ENCODE peak calls at places on chromosomes 3 and 15, in seven cellular contexts. One of them, this sample, is unnamed.

GRCh38 chr3:129123314-129124060 is 1.9 kb upstream of the RAB43 start:
- DNase-seq in activated T-helper 1 cell treated with Interleukin-2 at 50 U/mL for 16 hours: no peak
- DNase-seq in small intestine: peak; percentile 69
- DNase-seq in NCI-H1417: no peak
- DNase-seq in cardiac fibroblast: no peak
- DNase-seq in C1 segment of cervical spinal cord: no peak
- DNase-seq in activated CD4-positive, CD25-positive, alpha-beta regulatory T cell treated with anti-CD3 and anti-CD28 coated beads, Interleukin-2, amount 50 U/mL, for 72 hours: no peak
- DNase-seq in this sample: no peak

GRCh38 chr3:71366991-71367604 is 216.4 kb downstream of the FOXP1 start:
- DNase-seq in cardiac fibroblast: no peak
- DNase-seq in activated CD4-positive, CD25-positive, alpha-beta regulatory T cell treated with anti-CD3 and anti-CD28 coated beads, Interleukin-2, amount 50 U/mL, for 72 hours: no peak
- DNase-seq in small intestine: no peak
- DNase-seq in C1 segment of cervical spinal cord: no peak
- DNase-seq in activated T-helper 1 cell treated with Interleukin-2 at 50 U/mL for 16 hours: no peak
- DNase-seq in NCI-H1417: no peak
- DNase-seq in this sample: no peak

GRCh38 chr15:43329222-43329959 is 982 bp downstream of the LCMT2 start:
- DNase-seq in small intestine: peak; percentile 20
- DNase-seq in C1 segment of cervical spinal cord: peak; percentile 23
- DNase-seq in activated T-helper 1 cell treated with Interleukin-2 at 50 U/mL for 16 hours: no peak
- DNase-seq in cardiac fibroblast: no peak
- DNase-seq in activated CD4-positive, CD25-positive, alpha-beta regulatory T cell treated with anti-CD3 and anti-CD28 coated beads, Interleukin-2, amount 50 U/mL, for 72 hours: no peak
- DNase-seq in NCI-H1417: peak; percentile 11
- DNase-seq in this sample: peak; percentile 26

GRCh38 chr3:37742574-37743212 is 119.0 kb upstream of the CTDSPL start:
- DNase-seq in activated CD4-positive, CD25-positive, alpha-beta regulatory T cell treated with anti-CD3 and anti-CD28 coated beads, Interleukin-2, amount 50 U/mL, for 72 hours: no peak
- DNase-seq in small intestine: no peak
- DNase-seq in C1 segment of cervical spinal cord: no peak
- DNase-seq in cardiac fibroblast: no peak
- DNase-seq in NCI-H1417: no peak
- DNase-seq in activated T-helper 1 cell treated with Interleukin-2 at 50 U/mL for 16 hours: no peak
- DNase-seq in this sample: no peak

GRCh38 chr3:5110307-5110706 is 11.8 kb upstream of the ARL8B start:
- DNase-seq in C1 segment of cervical spinal cord: no peak
- DNase-seq in small intestine: no peak
- DNase-seq in cardiac fibroblast: no peak
- DNase-seq in NCI-H1417: no peak
- DNase-seq in activated T-helper 1 cell treated with Interleukin-2 at 50 U/mL for 16 hours: no peak
- DNase-seq in activated CD4-positive, CD25-positive, alpha-beta regulatory T cell treated with anti-CD3 and anti-CD28 coated beads, Interleukin-2, amount 50 U/mL, for 72 hours: no peak
- DNase-seq in this sample: no peak

GRCh38 chr15:32131803-32132202 is 101.5 kb downstream of the CHRNA7 start:
- DNase-seq in NCI-H1417: no peak
- DNase-seq in cardiac fibroblast: no peak
- DNase-seq in activated T-helper 1 cell treated with Interleukin-2 at 50 U/mL for 16 hours: no peak
- DNase-seq in C1 segment of cervical spinal cord: no peak
- DNase-seq in small intestine: no peak
- DNase-seq in activated CD4-positive, CD25-positive, alpha-beta regulatory T cell treated with anti-CD3 and anti-CD28 coated beads, Interleukin-2, amount 50 U/mL, for 72 hours: no peak
- DNase-seq in this sample: no peak

GRCh38 chr15:62857411-62857853 is 185.1 kb upstream of the TPM1 start:
- DNase-seq in activated T-helper 1 cell treated with Interleukin-2 at 50 U/mL for 16 hours: no peak
- DNase-seq in NCI-H1417: no peak
- DNase-seq in activated CD4-positive, CD25-positive, alpha-beta regulatory T cell treated with anti-CD3 and anti-CD28 coated beads, Interleukin-2, amount 50 U/mL, for 72 hours: no peak
- DNase-seq in cardiac fibroblast: no peak
- DNase-seq in small intestine: no peak
- DNase-seq in C1 segment of cervical spinal cord: no peak
- DNase-seq in this sample: no peak

GRCh38 chr15:95620934-95621579 is 709.4 kb upstream of the NR2F2 start:
- DNase-seq in activated CD4-positive, CD25-positive, alpha-beta regulatory T cell treated with anti-CD3 and anti-CD28 coated beads, Interleukin-2, amount 50 U/mL, for 72 hours: no peak
- DNase-seq in cardiac fibroblast: peak; percentile 73
- DNase-seq in activated T-helper 1 cell treated with Interleukin-2 at 50 U/mL for 16 hours: no peak
- DNase-seq in NCI-H1417: no peak
- DNase-seq in C1 segment of cervical spinal cord: no peak
- DNase-seq in small intestine: no peak
- DNase-seq in this sample: no peak

GRCh38 chr3:81502251-81502650 is 259.2 kb downstream of the GBE1 start:
- DNase-seq in cardiac fibroblast: no peak
- DNase-seq in NCI-H1417: no peak
- DNase-seq in C1 segment of cervical spinal cord: no peak
- DNase-seq in activated CD4-positive, CD25-positive, alpha-beta regulatory T cell treated with anti-CD3 and anti-CD28 coated beads, Interleukin-2, amount 50 U/mL, for 72 hours: no peak
- DNase-seq in activated T-helper 1 cell treated with Interleukin-2 at 50 U/mL for 16 hours: no peak
- DNase-seq in small intestine: no peak
- DNase-seq in this sample: no peak

GRCh38 chr3:128987297-128987696 is 6.6 kb downstream of the CFAP92 start:
- DNase-seq in C1 segment of cervical spinal cord: no peak
- DNase-seq in NCI-H1417: no peak
- DNase-seq in cardiac fibroblast: no peak
- DNase-seq in activated T-helper 1 cell treated with Interleukin-2 at 50 U/mL for 16 hours: no peak
- DNase-seq in activated CD4-positive, CD25-positive, alpha-beta regulatory T cell treated with anti-CD3 and anti-CD28 coated beads, Interleukin-2, amount 50 U/mL, for 72 hours: no peak
- DNase-seq in small intestine: no peak
- DNase-seq in this sample: no peak

GRCh38 chr3:133209871-133210550 is 171.8 kb downstream of the TMEM108 start:
- DNase-seq in cardiac fibroblast: peak; percentile 15
- DNase-seq in small intestine: no peak
- DNase-seq in NCI-H1417: no peak
- DNase-seq in activated CD4-positive, CD25-positive, alpha-beta regulatory T cell treated with anti-CD3 and anti-CD28 coated beads, Interleukin-2, amount 50 U/mL, for 72 hours: no peak
- DNase-seq in C1 segment of cervical spinal cord: no peak
- DNase-seq in activated T-helper 1 cell treated with Interleukin-2 at 50 U/mL for 16 hours: no peak
- DNase-seq in this sample: no peak

GRCh38 chr15:75694241-75695182 is 18.1 kb downstream of the CSPG4 start:
- DNase-seq in cardiac fibroblast: peak; percentile 96
- DNase-seq in activated CD4-positive, CD25-positive, alpha-beta regulatory T cell treated with anti-CD3 and anti-CD28 coated beads, Interleukin-2, amount 50 U/mL, for 72 hours: no peak
- DNase-seq in NCI-H1417: no peak
- DNase-seq in small intestine: peak; percentile 39
- DNase-seq in activated T-helper 1 cell treated with Interleukin-2 at 50 U/mL for 16 hours: no peak
- DNase-seq in C1 segment of cervical spinal cord: peak; percentile 37
- DNase-seq in this sample: peak; percentile 99

GRCh38 chr15:74901612-74902063 is 5.0 kb downstream of the FAM219B start:
- DNase-seq in activated T-helper 1 cell treated with Interleukin-2 at 50 U/mL for 16 hours: peak; percentile 42
- DNase-seq in C1 segment of cervical spinal cord: peak; percentile 15
- DNase-seq in NCI-H1417: peak; percentile 41
- DNase-seq in small intestine: peak; percentile 77
- DNase-seq in activated CD4-positive, CD25-positive, alpha-beta regulatory T cell treated with anti-CD3 and anti-CD28 coated beads, Interleukin-2, amount 50 U/mL, for 72 hours: peak; percentile 62
- DNase-seq in cardiac fibroblast: peak; percentile 68
- DNase-seq in this sample: peak; percentile 42